ENCODE peak calls at places on chromosome 16, in four cellular contexts. T is K562, Z is HL-60, D is GM12878. R is an unnamed sample.

GRCh38 chr16:75227361-75228142 is 8.8 kb downstream of the CTRB1 start:
- DNase-seq in T (no peak), D (no peak), Z (no peak), R (no peak)

GRCh38 chr16:30746638-30747160 is 1.5 kb upstream of the PHKG2 start:
- DNase-seq in Z (no peak), T (no peak), D (no peak), R (no peak)

GRCh38 chr16:14600164-14600563 is 29.9 kb downstream of the PARN start:
- DNase-seq in T (peak), D (no peak), Z (peak), R (no peak)

GRCh38 chr16:31452631-31453106 is 6.6 kb upstream of the ARMC5 start:
- DNase-seq in Z (no peak), D (no peak), T (peak), R (no peak)

GRCh38 chr16:84044108-84044488 is 1.5 kb upstream of the SLC38A8 start:
- DNase-seq in D (no peak), Z (no peak), T (peak), R (no peak)

GRCh38 chr16:46903255-46903905 is 19.2 kb downstream of the GPT2 start:
- DNase-seq in D (no peak), Z (no peak), T (no peak), R (no peak)

GRCh38 chr16:65392831-65393565 is 271.1 kb upstream of the CDH11 start:
- DNase-seq in T (no peak), D (no peak), Z (no peak), R (no peak)

GRCh38 chr16:57304169-57305061 is 19.9 kb upstream of the PLLP start:
- DNase-seq in D (peak), T (no peak), Z (no peak), R (no peak)

GRCh38 chr16:47519037-47519436 is 57.9 kb downstream of the PHKB start:
- DNase-seq in T (no peak), D (no peak), Z (no peak), R (no peak)

DNA sequence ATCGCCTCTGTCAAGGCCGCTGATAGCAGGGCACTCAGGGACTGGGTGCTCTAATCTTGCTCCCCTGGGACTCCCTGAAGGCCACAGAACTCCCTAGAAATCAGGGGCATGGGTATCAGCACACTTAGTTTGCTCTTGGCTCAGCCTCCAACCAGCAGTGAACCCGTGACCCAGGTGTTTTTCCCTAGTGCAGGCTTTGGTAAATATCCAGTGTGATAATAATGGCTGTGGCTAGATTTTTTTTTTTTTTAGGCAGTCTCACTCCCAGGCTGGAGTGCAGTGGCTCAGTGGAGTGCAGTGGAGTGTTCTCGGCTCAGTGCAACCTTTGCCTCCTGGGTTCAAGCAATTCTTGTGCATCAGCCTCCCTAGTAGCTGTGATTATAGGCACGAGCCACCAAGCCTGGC is 10.3 kb downstream of the NUPR1 start:
- DNase-seq in T (no peak), Z (no peak), D (no peak), R (no peak)
- TF ChIP-seq SPI1 in T (no peak), Z (no peak), D (no peak), R (no peak)

DNA sequence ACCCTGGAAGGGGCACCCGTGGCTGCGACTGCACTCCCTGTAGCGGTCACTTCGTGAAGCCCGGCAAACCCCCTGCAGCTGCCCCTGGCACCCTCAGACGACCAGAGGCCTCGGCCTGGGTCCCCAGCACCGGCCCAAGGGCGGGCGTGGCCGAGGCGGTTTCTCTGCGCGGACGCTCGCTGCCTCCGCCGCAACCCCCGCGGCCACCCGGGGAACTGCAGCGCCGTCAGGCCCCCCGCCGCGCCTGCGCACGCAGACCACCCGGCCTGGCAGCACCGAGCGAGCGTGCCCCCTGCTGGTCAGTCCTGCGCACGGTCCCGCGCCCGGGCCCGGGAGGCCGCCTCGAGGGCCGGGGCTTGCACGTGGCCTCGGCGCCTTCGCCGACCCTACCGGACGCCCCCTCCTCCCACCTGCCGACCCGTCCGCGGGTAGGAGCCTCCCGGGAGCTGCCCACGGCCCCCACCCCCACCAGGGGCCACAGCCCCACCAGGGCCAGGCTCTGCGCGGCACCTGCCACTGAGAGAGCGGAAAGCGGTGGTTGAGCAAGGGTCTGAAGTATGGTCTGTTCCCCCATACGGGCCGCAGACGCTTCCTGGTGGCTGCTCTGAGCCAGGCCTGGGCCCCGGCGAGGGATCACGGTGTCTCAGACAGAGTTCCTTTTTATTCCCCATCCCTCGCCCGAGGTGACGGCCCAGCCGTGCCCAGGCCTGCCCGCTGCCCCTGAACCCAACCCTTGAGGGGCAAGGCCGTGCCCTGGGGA is 11.5 kb upstream of the HS3ST6 start:
- DNase-seq in D (no peak), T (peak), Z (peak), R (peak)
- TF ChIP-seq POLR2AphosphoS5 in D (no peak), T (no peak), Z (peak), R (no peak)

GRCh38 chr16:8199390-8199789 is 390.9 kb downstream of the TMEM114 start:
- DNase-seq in Z (no peak), D (no peak), T (no peak), R (no peak)

GRCh38 chr16:8194795-8195194 is 395.5 kb downstream of the TMEM114 start:
- DNase-seq in D (no peak), Z (no peak), T (peak), R (no peak)
- TF ChIP-seq SPI1 in D (no peak), Z (no peak), T (no peak), R (no peak)

GRCh38 chr16:13333336-13333735 is 431.9 kb downstream of the SHISA9 start:
- DNase-seq in D (no peak), T (no peak), Z (no peak), R (no peak)

GRCh38 chr16:13335894-13336293 is 434.5 kb downstream of the SHISA9 start:
- DNase-seq in T (no peak), Z (no peak), D (no peak), R (no peak)

GRCh38 chr16:13342675-13343074 is 441.3 kb downstream of the SHISA9 start:
- DNase-seq in D (no peak), Z (no peak), T (no peak), R (no peak)

GRCh38 chr16:13337482-13337881 is 436.1 kb downstream of the SHISA9 start:
- DNase-seq in D (no peak), T (no peak), Z (no peak), R (no peak)

DNA sequence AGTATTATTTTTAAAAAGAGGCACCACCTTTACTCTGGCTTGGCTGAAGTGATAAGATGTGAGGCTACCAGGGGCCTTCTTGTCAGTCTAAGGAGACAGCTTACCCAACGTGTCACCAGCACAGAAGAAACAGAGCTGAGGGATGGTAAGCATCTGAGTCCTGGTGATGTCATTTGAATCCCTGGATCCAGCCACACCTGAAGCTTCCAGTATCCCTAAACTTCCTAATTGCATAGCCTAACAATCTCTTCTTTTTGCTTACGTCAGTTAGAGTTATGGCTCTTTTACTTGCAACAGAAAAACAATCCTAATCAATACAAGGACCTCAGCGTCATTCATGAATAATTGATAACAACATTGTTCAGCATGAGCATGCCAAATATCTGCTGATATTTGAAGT is 436.6 kb downstream of the SHISA9 start:
- DNase-seq in T (no peak), Z (no peak), D (no peak), R (no peak)
- TF ChIP-seq POLR2AphosphoS5 in T (no peak), Z (no peak), D (no peak), R (no peak)

GRCh38 chr16:67167588-67167987 is 2.8 kb upstream of the NOL3 start:
- DNase-seq in T (no peak), D (no peak), Z (no peak), R (no peak)

GRCh38 chr16:67170168-67170947 is at the start of gene NOL3:
- DNase-seq in T (peak), Z (no peak), D (peak), R (no peak)

GRCh38 chr16:67170948-67171649 is 761 bp downstream of the NOL3 start:
- DNase-seq in Z (no peak), T (no peak), D (no peak), R (no peak)

GRCh38 chr16:67169011-67169451 is 1.3 kb upstream of the NOL3 start:
- DNase-seq in Z (no peak), T (no peak), D (no peak), R (no peak)

DNA sequence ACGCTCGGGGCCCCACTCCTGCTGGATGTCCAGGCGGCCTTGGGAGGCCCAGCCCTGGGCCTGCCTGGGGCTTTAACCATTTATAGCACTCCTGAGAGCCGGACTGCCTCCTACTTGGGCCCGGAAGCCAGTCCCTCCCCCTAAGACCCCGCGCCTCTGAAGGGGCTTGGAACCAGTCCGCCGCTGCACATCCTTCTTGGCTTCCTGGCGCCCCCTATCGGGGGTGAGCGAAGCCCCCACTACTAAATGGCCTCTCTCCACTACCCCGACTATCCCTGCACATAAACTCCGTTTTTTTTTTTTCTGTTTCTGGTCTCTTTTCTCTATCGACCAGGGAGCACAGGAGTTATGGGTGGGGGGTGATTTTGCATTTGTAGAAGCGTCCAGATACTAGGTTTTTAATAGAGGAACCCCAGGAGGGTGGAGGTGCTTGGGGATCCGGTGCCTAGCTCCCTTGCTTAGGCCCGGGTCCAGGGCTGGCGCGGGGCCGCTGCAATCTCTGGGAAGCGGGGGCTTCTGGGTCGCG is 633 bp upstream of the NOL3 start:
- DNase-seq in D (no peak), Z (no peak), T (peak), R (no peak)
- TF ChIP-seq SPI1 in D (no peak), Z (no peak), T (no peak), R (no peak)

R was measured in GM12891.